ENCODE peak calls at places on chromosomes 3 and 15, in ten cellular contexts. One of them, this sample, is unnamed.

GRCh38 chr3:140399853-140400252 is 278.0 kb upstream of the TRIM42 start:
- DNase-seq in tibial nerve: no peak
- DNase-seq in endothelial cell of umbilical vein: no peak
- DNase-seq in body of pancreas: no peak
- DNase-seq in A549: no peak
- DNase-seq in heart left ventricle: no peak
- DNase-seq in GM12878: no peak
- DNase-seq in esophagus squamous epithelium: no peak
- DNase-seq in testis: no peak
- DNase-seq in NB4: peak
- DNase-seq in this sample: no peak

GRCh38 chr3:28308196-28308595 is 40.3 kb upstream of the ZCWPW2 start:
- DNase-seq in NB4: peak
- DNase-seq in heart left ventricle: no peak
- DNase-seq in body of pancreas: no peak
- DNase-seq in GM12878: no peak
- DNase-seq in tibial nerve: no peak
- DNase-seq in A549: no peak
- DNase-seq in testis: no peak
- DNase-seq in esophagus squamous epithelium: no peak
- DNase-seq in endothelial cell of umbilical vein: no peak
- DNase-seq in this sample: no peak

GRCh38 chr15:63554337-63554927 is 42.8 kb upstream of the FBXL22 start:
- DNase-seq in GM12878: no peak
- DNase-seq in esophagus squamous epithelium: no peak
- DNase-seq in heart left ventricle: no peak
- DNase-seq in endothelial cell of umbilical vein: no peak
- DNase-seq in testis: no peak
- DNase-seq in A549: no peak
- DNase-seq in NB4: no peak
- DNase-seq in tibial nerve: no peak
- DNase-seq in body of pancreas: no peak
- DNase-seq in this sample: no peak

GRCh38 chr3:60555704-60556340 is 695.4 kb downstream of the FHIT start:
- DNase-seq in NB4: no peak
- DNase-seq in A549: no peak
- DNase-seq in esophagus squamous epithelium: no peak
- DNase-seq in testis: no peak
- DNase-seq in heart left ventricle: no peak
- DNase-seq in GM12878: peak
- DNase-seq in endothelial cell of umbilical vein: no peak
- DNase-seq in tibial nerve: no peak
- DNase-seq in body of pancreas: no peak
- DNase-seq in this sample: no peak

GRCh38 chr3:55557549-55557948 is 70.4 kb upstream of the WNT5A start:
- DNase-seq in tibial nerve: no peak
- DNase-seq in testis: no peak
- DNase-seq in body of pancreas: no peak
- DNase-seq in endothelial cell of umbilical vein: no peak
- DNase-seq in GM12878: no peak
- DNase-seq in heart left ventricle: no peak
- DNase-seq in A549: no peak
- DNase-seq in esophagus squamous epithelium: no peak
- DNase-seq in NB4: no peak
- DNase-seq in this sample: no peak

GRCh38 chr3:157958471-157958870 is 147.7 kb downstream of the SHOX2 start:
- DNase-seq in tibial nerve: no peak
- DNase-seq in NB4: peak
- DNase-seq in esophagus squamous epithelium: no peak
- DNase-seq in testis: no peak
- DNase-seq in body of pancreas: no peak
- DNase-seq in GM12878: no peak
- DNase-seq in heart left ventricle: no peak
- DNase-seq in endothelial cell of umbilical vein: no peak
- DNase-seq in A549: no peak
- DNase-seq in this sample: no peak

GRCh38 chr3:160676547-160677303 is at the start of gene ARL14:
- DNase-seq in body of pancreas: peak
- DNase-seq in esophagus squamous epithelium: no peak
- DNase-seq in testis: no peak
- DNase-seq in endothelial cell of umbilical vein: peak
- DNase-seq in NB4: no peak
- DNase-seq in A549: peak
- DNase-seq in GM12878: no peak
- DNase-seq in heart left ventricle: no peak
- DNase-seq in tibial nerve: no peak
- DNase-seq in this sample: no peak

GRCh38 chr3:173706630-173707029 is 309.1 kb downstream of the NLGN1 start:
- DNase-seq in heart left ventricle: no peak
- DNase-seq in GM12878: no peak
- DNase-seq in esophagus squamous epithelium: no peak
- DNase-seq in NB4: no peak
- DNase-seq in body of pancreas: no peak
- DNase-seq in endothelial cell of umbilical vein: no peak
- DNase-seq in tibial nerve: no peak
- DNase-seq in testis: no peak
- DNase-seq in A549: no peak
- DNase-seq in this sample: no peak

GRCh38 chr3:86865506-86865905 is 125.4 kb downstream of the VGLL3 start:
- DNase-seq in tibial nerve: no peak
- DNase-seq in endothelial cell of umbilical vein: no peak
- DNase-seq in esophagus squamous epithelium: no peak
- DNase-seq in body of pancreas: no peak
- DNase-seq in A549: no peak
- DNase-seq in NB4: no peak
- DNase-seq in heart left ventricle: no peak
- DNase-seq in GM12878: no peak
- DNase-seq in testis: no peak
- DNase-seq in this sample: no peak

GRCh38 chr3:45978348-45978747 is 17.3 kb downstream of the FYCO1 start:
- DNase-seq in heart left ventricle: no peak
- DNase-seq in A549: no peak
- DNase-seq in body of pancreas: peak
- DNase-seq in NB4: no peak
- DNase-seq in GM12878: no peak
- DNase-seq in tibial nerve: no peak
- DNase-seq in testis: no peak
- DNase-seq in esophagus squamous epithelium: no peak
- DNase-seq in endothelial cell of umbilical vein: no peak
- DNase-seq in this sample: no peak

GRCh38 chr3:65831733-65832425 is 206.8 kb downstream of the MAGI1 start:
- DNase-seq in esophagus squamous epithelium: no peak
- DNase-seq in testis: no peak
- DNase-seq in endothelial cell of umbilical vein: no peak
- DNase-seq in body of pancreas: no peak
- DNase-seq in GM12878: no peak
- DNase-seq in A549: no peak
- DNase-seq in heart left ventricle: no peak
- DNase-seq in NB4: no peak
- DNase-seq in tibial nerve: no peak
- DNase-seq in this sample: no peak

GRCh38 chr3:16513141-16514020 is at the start of gene RFTN1:
- DNase-seq in GM12878: no peak
- DNase-seq in A549: no peak
- DNase-seq in endothelial cell of umbilical vein: peak
- DNase-seq in NB4: peak
- DNase-seq in testis: peak
- DNase-seq in heart left ventricle: peak
- DNase-seq in tibial nerve: peak
- DNase-seq in body of pancreas: peak
- DNase-seq in esophagus squamous epithelium: no peak
- DNase-seq in this sample: peak

GRCh38 chr15:99104788-99105515 is at the start of gene SYNM:
- DNase-seq in esophagus squamous epithelium: no peak
- DNase-seq in body of pancreas: peak
- DNase-seq in NB4: peak
- DNase-seq in A549: peak
- DNase-seq in heart left ventricle: peak
- DNase-seq in endothelial cell of umbilical vein: peak
- DNase-seq in testis: peak
- DNase-seq in GM12878: no peak
- DNase-seq in tibial nerve: peak
- DNase-seq in this sample: peak

GRCh38 chr3:52198643-52199608 is 966 bp downstream of the ALAS1 start:
- DNase-seq in heart left ventricle: no peak
- DNase-seq in endothelial cell of umbilical vein: peak
- DNase-seq in A549: no peak
- DNase-seq in NB4: no peak
- DNase-seq in GM12878: no peak
- DNase-seq in tibial nerve: no peak
- DNase-seq in esophagus squamous epithelium: no peak
- DNase-seq in testis: no peak
- DNase-seq in body of pancreas: no peak
- DNase-seq in this sample: no peak

GRCh38 chr15:67127925-67128324 is 62.5 kb downstream of the SMAD3 start:
- DNase-seq in body of pancreas: peak
- DNase-seq in endothelial cell of umbilical vein: peak
- DNase-seq in testis: no peak
- DNase-seq in A549: peak
- DNase-seq in heart left ventricle: no peak
- DNase-seq in esophagus squamous epithelium: no peak
- DNase-seq in GM12878: no peak
- DNase-seq in NB4: peak
- DNase-seq in tibial nerve: no peak
- DNase-seq in this sample: no peak

GRCh38 chr15:40873625-40874561 is at the start of gene RHOV:
- DNase-seq in GM12878: no peak
- DNase-seq in NB4: peak
- DNase-seq in heart left ventricle: peak
- DNase-seq in body of pancreas: peak
- DNase-seq in esophagus squamous epithelium: no peak
- DNase-seq in tibial nerve: no peak
- DNase-seq in testis: peak
- DNase-seq in A549: peak
- DNase-seq in endothelial cell of umbilical vein: peak
- DNase-seq in this sample: peak

GRCh38 chr3:186181901-186182300 is 73.0 kb upstream of the ETV5 start:
- DNase-seq in testis: no peak
- DNase-seq in body of pancreas: no peak
- DNase-seq in endothelial cell of umbilical vein: no peak
- DNase-seq in heart left ventricle: no peak
- DNase-seq in esophagus squamous epithelium: no peak
- DNase-seq in A549: no peak
- DNase-seq in NB4: no peak
- DNase-seq in GM12878: no peak
- DNase-seq in tibial nerve: no peak
- DNase-seq in this sample: no peak

GRCh38 chr3:78633626-78634025 is 1134.2 kb downstream of the ROBO1 start:
- DNase-seq in esophagus squamous epithelium: no peak
- DNase-seq in tibial nerve: no peak
- DNase-seq in testis: no peak
- DNase-seq in A549: no peak
- DNase-seq in endothelial cell of umbilical vein: no peak
- DNase-seq in NB4: no peak
- DNase-seq in GM12878: no peak
- DNase-seq in heart left ventricle: no peak
- DNase-seq in body of pancreas: no peak
- DNase-seq in this sample: no peak

GRCh38 chr15:62857411-62857853 is 185.1 kb upstream of the TPM1 start:
- DNase-seq in GM12878: no peak
- DNase-seq in heart left ventricle: no peak
- DNase-seq in NB4: no peak
- DNase-seq in endothelial cell of umbilical vein: no peak
- DNase-seq in body of pancreas: no peak
- DNase-seq in tibial nerve: no peak
- DNase-seq in A549: peak
- DNase-seq in esophagus squamous epithelium: no peak
- DNase-seq in testis: no peak
- DNase-seq in this sample: peak

GRCh38 chr15:23548071-23548470 is 17.4 kb upstream of the MKRN3 start:
- DNase-seq in GM12878: no peak
- DNase-seq in heart left ventricle: no peak
- DNase-seq in NB4: no peak
- DNase-seq in esophagus squamous epithelium: no peak
- DNase-seq in testis: peak
- DNase-seq in A549: no peak
- DNase-seq in body of pancreas: no peak
- DNase-seq in endothelial cell of umbilical vein: no peak
- DNase-seq in tibial nerve: no peak
- DNase-seq in this sample: no peak
- H3K4me3 ChIP-seq in GM12878: no peak
- H3K4me3 ChIP-seq in heart left ventricle: no peak
- H3K4me3 ChIP-seq in NB4: no peak
- H3K4me3 ChIP-seq in esophagus squamous epithelium: no peak
- H3K4me3 ChIP-seq in testis: no peak
- H3K4me3 ChIP-seq in A549: no peak
- H3K4me3 ChIP-seq in body of pancreas: no peak
- H3K4me3 ChIP-seq in endothelial cell of umbilical vein: no peak
- H3K4me3 ChIP-seq in tibial nerve: no peak
- H3K4me3 ChIP-seq in this sample: no peak

GRCh38 chr3:175310046-175310445 is 450.9 kb downstream of the NAALADL2 start:
- DNase-seq in tibial nerve: no peak
- DNase-seq in A549: no peak
- DNase-seq in NB4: no peak
- DNase-seq in esophagus squamous epithelium: no peak
- DNase-seq in endothelial cell of umbilical vein: no peak
- DNase-seq in testis: no peak
- DNase-seq in body of pancreas: no peak
- DNase-seq in heart left ventricle: no peak
- DNase-seq in GM12878: no peak
- DNase-seq in this sample: no peak
- TF ChIP-seq CTCF in tibial nerve: no peak
- TF ChIP-seq CTCF in A549: no peak
- TF ChIP-seq CTCF in NB4: no peak
- TF ChIP-seq CTCF in esophagus squamous epithelium: no peak
- TF ChIP-seq CTCF in endothelial cell of umbilical vein: no peak
- TF ChIP-seq CTCF in testis: no peak
- TF ChIP-seq CTCF in body of pancreas: no peak
- TF ChIP-seq CTCF in heart left ventricle: no peak
- TF ChIP-seq CTCF in GM12878: no peak
- TF ChIP-seq CTCF in this sample: no peak

DNA sequence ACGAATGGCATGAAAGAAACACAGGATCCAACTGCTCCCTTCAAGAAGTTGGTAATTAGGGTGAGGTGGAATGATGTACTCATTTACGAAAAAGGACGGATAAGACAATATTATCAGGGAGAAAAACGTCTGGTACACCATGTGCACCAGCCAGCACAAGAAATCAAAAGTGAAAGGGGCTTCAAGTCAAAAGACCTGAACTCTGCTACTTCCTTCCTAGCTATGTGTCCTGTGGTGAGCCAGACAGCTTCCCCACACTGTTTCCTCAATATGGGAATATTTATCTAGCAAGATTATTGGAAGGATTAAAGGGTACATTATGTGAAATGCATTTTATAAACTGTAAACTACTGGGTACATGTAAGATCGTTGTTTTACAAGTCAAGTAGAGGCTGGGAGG is 33.9 kb downstream of the RAB27A start:
- DNase-seq in A549: no peak
- DNase-seq in GM12878: no peak
- DNase-seq in body of pancreas: no peak
- DNase-seq in tibial nerve: no peak
- DNase-seq in NB4: no peak
- DNase-seq in testis: no peak
- DNase-seq in endothelial cell of umbilical vein: peak
- DNase-seq in esophagus squamous epithelium: no peak
- DNase-seq in heart left ventricle: no peak
- DNase-seq in this sample: no peak
- TF ChIP-seq POLR2A in A549: no peak
- TF ChIP-seq POLR2A in GM12878: no peak
- TF ChIP-seq POLR2A in body of pancreas: no peak
- TF ChIP-seq POLR2A in tibial nerve: no peak
- TF ChIP-seq POLR2A in NB4: no peak
- TF ChIP-seq POLR2A in testis: no peak
- TF ChIP-seq POLR2A in endothelial cell of umbilical vein: no peak
- TF ChIP-seq POLR2A in esophagus squamous epithelium: no peak
- TF ChIP-seq POLR2A in heart left ventricle: no peak
- TF ChIP-seq POLR2A in this sample: no peak

GRCh38 chr15:90396321-90396720 is 8.3 kb downstream of the IQGAP1 start:
- DNase-seq in testis: no peak
- DNase-seq in NB4: no peak
- DNase-seq in esophagus squamous epithelium: no peak
- DNase-seq in tibial nerve: no peak
- DNase-seq in GM12878: no peak
- DNase-seq in A549: no peak
- DNase-seq in endothelial cell of umbilical vein: no peak
- DNase-seq in heart left ventricle: no peak
- DNase-seq in body of pancreas: no peak
- DNase-seq in this sample: no peak
- H3K4me3 ChIP-seq in testis: no peak
- H3K4me3 ChIP-seq in NB4: no peak
- H3K4me3 ChIP-seq in esophagus squamous epithelium: no peak
- H3K4me3 ChIP-seq in tibial nerve: no peak
- H3K4me3 ChIP-seq in GM12878: no peak
- H3K4me3 ChIP-seq in A549: no peak
- H3K4me3 ChIP-seq in endothelial cell of umbilical vein: no peak
- H3K4me3 ChIP-seq in heart left ventricle: no peak
- H3K4me3 ChIP-seq in body of pancreas: no peak
- H3K4me3 ChIP-seq in this sample: no peak

This sample was measured in lower leg skin.